ENCODE peak calls at places on chromosomes 1 and 21, in four cellular contexts. M is MM.1S, E is Peyer's patch, U is thoracic aorta. O is an unnamed sample. For H3K4me1 and H3K9me3, the result is how much of the 10 kb centered on the place peaks cover.

GRCh38 chr1:27372808-27373690 is 1.6 kb downstream of the FCN3 start:
- DNase-seq in U (no peak), M (no peak), E (no peak), O (no peak)

GRCh38 chr1:233261206-233261605 is 34.3 kb downstream of the PCNX2 start:
- DNase-seq in M (no peak), U (no peak), E (no peak), O (no peak)

GRCh38 chr1:109786107-109786470 is 22.4 kb upstream of the EPS8L3 start:
- DNase-seq in M (no peak), E (no peak), U (no peak), O (no peak)

GRCh38 chr1:161763522-161764098 is 2.5 kb upstream of the ATF6 start:
- DNase-seq in E (peak), U (no peak), M (peak), O (peak)

GRCh38 chr1:113978863-113979702 is at the start of gene OLFML3:
- DNase-seq in U (peak), E (peak), M (peak), O (peak)

GRCh38 chr1:115764541-115764940 is 4.0 kb downstream of the CASQ2 start:
- DNase-seq in U (no peak), M (no peak), E (no peak), O (peak)

GRCh38 chr1:22799971-22800370 is 89.3 kb downstream of the EPHB2 start:
- DNase-seq in M (no peak), U (no peak), E (no peak), O (no peak)

GRCh38 chr1:35603941-35604340 is 30.8 kb downstream of the TFAP2E start:
- DNase-seq in U (no peak), M (no peak), E (no peak), O (no peak)

GRCh38 chr1:235632538-235633219 is 16.9 kb downstream of the GNG4 start:
- DNase-seq in M (peak), E (no peak), U (no peak), O (no peak)

GRCh38 chr1:235142991-235143390 is 14.4 kb upstream of the TOMM20 start:
- DNase-seq in E (no peak), U (no peak), M (no peak), O (no peak)

GRCh38 chr1:18157968-18158367 is 50.4 kb downstream of the IGSF21 start:
- DNase-seq in U (no peak), E (no peak), M (no peak), O (no peak)

GRCh38 chr1:2019162-2019542 is at the start of gene GABRD:
- DNase-seq in M (no peak), E (no peak), U (no peak), O (no peak)

GRCh38 chr1:61053281-61053711 is 29.1 kb upstream of the NFIA start:
- DNase-seq in E (no peak), U (no peak), M (no peak), O (no peak)

GRCh38 chr1:165903672-165904071 is 76.3 kb downstream of the UCK2 start:
- DNase-seq in M (no peak), U (no peak), E (no peak), O (no peak)

DNA sequence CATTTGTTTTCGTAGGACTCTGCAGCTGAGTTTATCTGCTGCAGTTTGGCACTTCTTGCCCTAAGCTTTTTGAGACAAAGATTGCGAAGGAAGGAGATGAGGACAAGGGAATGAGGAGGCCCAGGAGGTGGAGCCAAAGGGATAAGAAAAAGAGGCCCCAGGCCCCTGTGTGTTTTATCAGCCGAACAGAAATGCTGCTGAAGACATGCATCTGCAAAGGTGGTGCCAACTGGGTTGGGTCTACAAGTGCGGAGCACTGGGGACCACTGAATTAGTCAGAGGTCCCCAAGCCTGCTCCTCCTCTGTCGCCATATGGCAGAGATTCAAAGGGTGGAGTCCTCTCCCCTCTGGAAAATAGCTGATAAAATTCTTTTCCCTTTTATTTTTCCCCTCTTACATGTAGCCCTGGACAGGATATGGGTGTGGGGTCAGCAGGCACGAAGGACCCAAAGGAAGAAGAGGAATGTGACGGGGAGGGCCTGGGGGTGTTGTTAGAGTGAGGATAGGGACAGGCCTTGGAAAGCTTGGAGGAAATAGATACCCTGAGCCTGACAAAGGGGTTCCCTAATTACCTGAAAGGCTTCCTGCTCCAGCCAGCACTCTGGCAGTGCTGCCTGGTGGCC is 2.7 kb downstream of the CD34 start:
- DNase-seq in M (no peak), U (no peak), E (no peak), O (no peak)
- TF ChIP-seq CTCF in M (no peak), U (no peak), E (no peak), O (no peak)

GRCh38 chr21:46081862-46082637 is 15.9 kb upstream of the COL6A2 start:
- DNase-seq in M (no peak), E (no peak), U (no peak), O (no peak)
- H3K4me1 ChIP-seq in M (under half), E (under half), U (under half), O (under half)

GRCh38 chr1:50812346-50812745 is 147.7 kb downstream of the FAF1 start:
- DNase-seq in E (no peak), U (no peak), M (no peak), O (no peak)
- H3K9me3 ChIP-seq in E (under half), U (under half), M (under half), O (under half)

GRCh38 chr1:248858891-248859889 is at the start of gene ZNF692:
- DNase-seq in U (peak), M (peak), E (peak), O (peak)
- TF ChIP-seq CTCF in U (no peak), M (no peak), E (no peak), O (no peak)

O was measured in mucosa of descending colon.